ENCODE peak calls at places on chromosomes 16 and 17, in six cellular contexts. E is GM12865, M is tibial artery, Z is fibroblast of pulmonary artery, P is astrocyte of the spinal cord, L is PC-9. V is an unnamed sample.

GRCh38 chr16:55559233-55559632 is 7.3 kb upstream of the CAPNS2 start:
- DNase-seq in L (no peak), P (peak), M (no peak), E (no peak), Z (peak), V (no peak)

GRCh38 chr17:37089998-37090397 is 141.2 kb downstream of the AATF start:
- DNase-seq in M (no peak), E (peak), Z (peak), P (no peak), L (no peak), V (no peak)

GRCh38 chr17:145671-146541 is 8.5 kb downstream of the SCGB1C2 start:
- DNase-seq in E (no peak), M (no peak), P (no peak), L (no peak), Z (no peak), V (no peak)

GRCh38 chr17:12489307-12489706 is 176.4 kb upstream of the MYOCD start:
- DNase-seq in L (no peak), E (no peak), P (no peak), M (no peak), Z (no peak), V (no peak)

GRCh38 chr17:47315451-47316266 is 8.1 kb upstream of the EFCAB13 start:
- DNase-seq in M (no peak), P (peak), Z (peak), L (no peak), E (peak), V (peak)

GRCh38 chr16:30523768-30524574 is 2.4 kb downstream of the ZNF768 start:
- DNase-seq in P (peak), E (no peak), M (no peak), Z (peak), L (no peak), V (no peak)

GRCh38 chr17:34458266-34458665 is 95.2 kb upstream of the CCL1 start:
- DNase-seq in P (no peak), E (no peak), Z (no peak), M (no peak), L (no peak), V (no peak)

GRCh38 chr16:69508033-69508432 is 57.7 kb upstream of the NFAT5 start:
- DNase-seq in Z (no peak), M (no peak), E (no peak), L (no peak), P (no peak), V (no peak)

GRCh38 chr17:58734040-58734439 is 21.6 kb upstream of the PPM1E start:
- DNase-seq in E (no peak), M (no peak), L (no peak), Z (no peak), P (no peak), V (no peak)

GRCh38 chr16:72388007-72388406 is 216.1 kb upstream of the PMFBP1 start:
- DNase-seq in L (no peak), E (no peak), M (no peak), P (no peak), Z (no peak), V (no peak)

DNA sequence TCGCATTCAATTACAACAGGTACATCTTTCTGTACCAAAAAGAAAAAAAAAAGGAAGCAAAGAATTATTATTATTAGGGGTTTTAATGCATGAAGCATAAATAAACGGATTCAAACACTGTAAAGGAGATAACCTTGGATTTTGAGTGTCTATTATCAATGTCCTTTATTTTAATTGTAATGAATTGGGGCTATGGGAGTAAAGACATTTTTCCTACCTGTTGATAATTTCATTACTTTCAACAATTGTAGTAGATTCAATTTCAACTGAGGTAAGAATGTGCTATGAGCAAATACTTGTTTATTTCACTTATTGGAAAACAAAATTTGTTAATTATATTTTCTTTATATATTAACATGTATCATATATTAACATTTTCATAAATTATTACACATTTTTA is 855.6 kb downstream of the KCNJ2 start:
- DNase-seq in L (no peak), Z (no peak), M (no peak), E (no peak), P (no peak), V (no peak)
- H3K4me3 ChIP-seq in L (no peak), Z (no peak), M (no peak), E (no peak), P (no peak), V (no peak)

DNA sequence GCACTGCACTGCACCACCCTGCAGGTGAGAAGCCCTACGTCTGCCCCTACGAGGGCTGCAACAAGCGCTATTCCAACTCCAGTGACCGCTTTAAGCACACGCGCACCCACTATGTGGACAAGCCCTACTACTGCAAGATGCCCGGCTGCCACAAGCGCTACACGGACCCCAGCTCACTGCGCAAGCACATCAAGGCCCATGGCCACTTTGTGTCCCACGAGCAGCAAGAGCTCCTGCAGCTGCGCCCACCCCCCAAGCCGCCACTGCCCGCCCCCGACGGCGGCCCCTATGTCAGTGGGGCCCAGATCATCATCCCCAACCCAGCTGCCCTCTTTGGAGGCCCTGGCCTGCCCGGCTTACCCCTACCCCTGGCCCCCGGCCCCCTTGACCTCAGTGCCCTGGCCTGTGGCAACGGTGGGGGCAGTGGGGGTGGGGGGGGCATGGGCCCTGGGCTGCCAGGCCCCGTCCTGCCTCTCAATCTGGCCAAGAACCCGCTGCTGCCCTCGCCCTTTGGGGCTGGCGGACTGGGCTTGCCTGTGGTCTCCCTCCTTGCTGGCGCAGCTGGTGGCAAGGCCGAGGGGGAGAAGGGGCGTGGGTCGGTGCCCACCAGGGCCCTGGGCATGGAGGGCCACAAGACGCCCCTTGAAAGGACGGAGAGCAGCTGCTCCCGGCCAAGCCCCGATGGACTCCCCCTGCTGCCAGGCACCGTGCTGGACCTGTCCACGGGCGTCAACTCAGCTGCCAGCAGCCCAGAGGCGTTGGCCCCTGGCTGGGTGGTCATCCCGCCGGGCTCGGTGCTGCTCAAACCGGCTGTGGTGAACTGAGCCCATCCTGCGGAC is 14.2 kb downstream of the PAM16 start:
- DNase-seq in E (no peak), Z (no peak), M (no peak), L (no peak), P (no peak), V (no peak)
- H3K4me3 ChIP-seq in E (no peak), Z (no peak), M (no peak), L (no peak), P (no peak), V (no peak)

GRCh38 chr17:43019418-43019817 is 2.8 kb downstream of the VAT1 start:
- DNase-seq in Z (no peak), M (no peak), E (no peak), P (no peak), L (no peak), V (no peak)
- H3K4me3 ChIP-seq in Z (peak), M (no peak), E (no peak), P (peak), L (no peak), V (no peak)

GRCh38 chr16:86578056-86578455 is 293 bp upstream of the FOXL1 start:
- DNase-seq in M (no peak), L (no peak), Z (peak), P (peak), E (no peak), V (no peak)
- H3K4me3 ChIP-seq in M (peak), L (no peak), Z (peak), P (peak), E (no peak), V (no peak)

GRCh38 chr16:280005-280421 is 378 bp upstream of the ARHGDIG start:
- DNase-seq in E (no peak), M (no peak), P (no peak), L (no peak), Z (no peak), V (no peak)
- H3K4me3 ChIP-seq in E (no peak), M (peak), P (no peak), L (no peak), Z (no peak), V (no peak)

DNA sequence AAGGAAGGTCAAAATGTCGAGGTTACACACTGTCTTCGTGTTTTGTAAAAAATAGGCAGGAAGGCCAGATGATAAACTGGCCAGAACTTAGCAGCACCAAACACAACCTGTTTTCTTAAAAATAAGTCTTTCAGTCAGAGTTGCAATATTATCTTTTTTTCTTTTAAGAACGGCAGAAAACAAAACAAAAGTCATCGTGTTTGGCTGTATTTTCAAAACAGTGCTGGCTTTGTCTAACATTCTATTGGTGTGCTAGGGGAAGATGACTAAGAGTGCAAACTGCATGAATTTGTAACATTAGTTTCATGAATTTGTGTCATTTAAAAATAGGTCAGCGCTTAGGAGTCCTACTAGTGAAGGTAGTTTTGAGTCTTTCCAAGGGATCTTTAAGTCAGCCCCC is 5.3 kb downstream of the MAF start:
- DNase-seq in L (no peak), E (no peak), M (no peak), P (no peak), Z (no peak), V (no peak)
- H3K4me3 ChIP-seq in L (no peak), E (no peak), M (peak), P (no peak), Z (no peak), V (no peak)

DNA sequence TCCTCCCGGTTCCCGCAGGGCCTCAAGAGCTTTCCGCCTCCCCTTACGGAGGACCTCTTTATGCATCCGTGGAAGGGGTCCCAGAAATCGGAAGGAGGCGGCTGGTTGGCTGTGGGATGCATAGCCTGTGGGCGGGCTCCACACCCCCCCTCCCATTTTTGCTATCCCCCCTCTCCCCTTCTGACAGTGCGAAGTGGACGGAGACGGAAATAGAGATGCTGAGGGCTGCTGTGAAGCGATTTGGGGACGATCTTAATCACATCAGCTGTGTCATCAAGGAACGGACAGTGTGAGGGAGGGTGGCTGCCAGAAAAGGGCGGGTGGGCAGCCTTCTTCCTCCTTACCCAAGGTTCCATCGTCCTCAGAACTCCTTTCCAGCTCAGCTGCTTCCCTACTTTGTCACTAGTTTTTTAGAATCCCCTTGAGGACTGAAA is 3.2 kb downstream of the RNASEK start:
- DNase-seq in E (no peak), M (no peak), L (no peak), P (no peak), Z (no peak), V (no peak)
- H3K4me3 ChIP-seq in E (peak), M (peak), L (peak), P (peak), Z (peak), V (peak)

GRCh38 chr16:11780988-11781680 is 15.9 kb downstream of the ZC3H7A start:
- DNase-seq in P (no peak), E (peak), L (no peak), M (no peak), Z (peak), V (no peak)

GRCh38 chr16:11784048-11784780 is 12.8 kb downstream of the ZC3H7A start:
- DNase-seq in E (no peak), M (no peak), L (no peak), P (no peak), Z (no peak), V (no peak)

GRCh38 chr16:11779074-11779473 is 18.0 kb downstream of the ZC3H7A start:
- DNase-seq in E (no peak), Z (no peak), L (no peak), P (no peak), M (no peak), V (no peak)

GRCh38 chr16:11781773-11782172 is 15.3 kb downstream of the ZC3H7A start:
- DNase-seq in E (peak), P (no peak), Z (no peak), L (no peak), M (no peak), V (no peak)

DNA sequence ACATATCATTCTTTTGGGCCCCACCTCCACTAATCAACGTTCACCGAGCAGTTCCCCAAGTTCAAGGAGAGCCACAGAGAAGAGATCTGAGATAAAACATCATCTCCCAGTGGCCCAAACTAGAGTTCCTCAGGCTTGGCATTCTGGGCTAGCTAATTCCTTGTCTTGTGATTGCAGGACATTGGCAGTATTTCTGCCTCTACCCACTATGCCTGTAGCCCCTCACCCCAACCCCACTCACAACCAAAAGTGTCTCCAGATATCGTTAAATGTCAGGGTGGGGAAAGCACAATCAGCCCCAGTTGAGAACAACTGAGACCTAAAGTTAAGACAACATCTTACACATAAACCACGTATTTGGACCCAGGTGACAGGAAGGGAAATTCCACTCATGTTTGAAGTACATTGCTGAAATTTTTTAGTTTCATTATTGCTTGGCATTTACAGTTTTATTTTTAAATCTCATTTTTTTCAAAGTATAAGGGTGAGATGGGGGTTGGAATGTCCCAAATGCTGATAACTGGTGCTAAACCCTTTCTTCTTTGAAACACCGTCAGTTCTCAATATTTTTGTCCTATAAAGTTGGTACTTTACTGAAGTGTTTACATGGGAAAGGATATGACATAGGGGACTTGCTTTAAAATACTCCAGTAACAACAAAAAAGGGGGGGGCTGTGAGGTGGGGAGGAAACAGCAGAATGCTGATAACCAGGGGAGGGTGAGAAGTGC is 13.6 kb downstream of the ZC3H7A start:
- DNase-seq in L (peak), M (no peak), Z (peak), E (peak), P (peak), V (peak)
- H3K4me3 ChIP-seq in L (no peak), M (peak), Z (peak), E (peak), P (peak), V (peak)

GRCh38 chr16:88732961-88733294 is 26.6 kb downstream of the CTU2 start:
- DNase-seq in Z (no peak), M (no peak), L (no peak), E (no peak), P (no peak), V (no peak)

GRCh38 chr16:88733630-88734360 is 27.5 kb downstream of the CTU2 start:
- DNase-seq in P (no peak), L (no peak), Z (no peak), E (no peak), M (no peak), V (no peak)

GRCh38 chr16:88730632-88731607 is 24.6 kb downstream of the CTU2 start:
- DNase-seq in M (no peak), Z (peak), P (peak), L (no peak), E (no peak), V (no peak)

GRCh38 chr16:88732172-88732960 is 26.1 kb downstream of the CTU2 start:
- DNase-seq in E (no peak), Z (no peak), M (no peak), P (no peak), L (no peak), V (peak)

GRCh38 chr16:88731699-88732098 is 25.4 kb downstream of the CTU2 start:
- DNase-seq in P (no peak), L (peak), E (no peak), Z (no peak), M (no peak), V (peak)
- H3K4me3 ChIP-seq in P (no peak), L (no peak), E (no peak), Z (no peak), M (no peak), V (no peak)

GRCh38 chr16:67395458-67396158 is 2.3 kb upstream of the TPPP3 start:
- DNase-seq in L (no peak), Z (no peak), P (no peak), M (no peak), E (no peak), V (no peak)
- H3K4me3 ChIP-seq in L (no peak), Z (no peak), P (no peak), M (no peak), E (no peak), V (no peak)

V was measured in Karpas-422.